ENCODE peak calls at places on chromosomes 6 and 20, in nine cellular contexts. O is GDM1; B is A549; J is GM12865; K is GM20000; M is HT-29; A is fibroblast of mammary gland; G is CD8-positive, alpha-beta memory T cell; T is ACHN. E is an unnamed sample.

GRCh38 chr6:16519265-16520242 is 241.7 kb downstream of the ATXN1 start:
- DNase-seq in A (no peak), M (peak), O (no peak), B (no peak), T (no peak), K (no peak), G (no peak), J (peak), E (peak)

GRCh38 chr20:38890497-38890818 is 35.8 kb upstream of the FAM83D start:
- DNase-seq in A (no peak), G (no peak), K (no peak), M (no peak), B (no peak), T (no peak), O (no peak), J (peak), E (no peak)

GRCh38 chr6:149080511-149080910 is 237.0 kb upstream of the TAB2 start:
- DNase-seq in K (no peak), O (no peak), T (no peak), M (no peak), J (no peak), A (peak), B (no peak), G (no peak), E (no peak)

GRCh38 chr6:41818271-41819054 is 31.0 kb downstream of the TOMM6 start:
- DNase-seq in B (no peak), G (no peak), J (no peak), T (no peak), K (no peak), M (no peak), O (no peak), A (peak), E (no peak)

GRCh38 chr20:63966172-63966943 is 3.4 kb downstream of the ZNF512B start:
- DNase-seq in K (no peak), G (no peak), A (no peak), B (no peak), M (no peak), O (no peak), T (no peak), J (no peak), E (no peak)

GRCh38 chr20:237479-237878 is 10.4 kb downstream of the DEFB129 start:
- DNase-seq in J (no peak), A (no peak), G (no peak), T (no peak), K (peak), B (no peak), M (no peak), O (peak), E (no peak)

GRCh38 chr20:19269737-19270325 is 57.4 kb downstream of the SLC24A3 start:
- DNase-seq in O (no peak), B (no peak), J (no peak), T (no peak), A (peak), G (no peak), K (no peak), M (no peak), E (no peak)

GRCh38 chr6:109411034-109411433 is 28.8 kb upstream of the CD164 start:
- DNase-seq in M (no peak), T (no peak), J (no peak), B (no peak), A (no peak), K (no peak), O (no peak), G (no peak), E (no peak)

GRCh38 chr6:169455470-169455869 is 201.8 kb upstream of the THBS2 start:
- DNase-seq in M (no peak), K (no peak), A (no peak), B (no peak), G (no peak), O (no peak), J (no peak), T (no peak), E (no peak)

GRCh38 chr20:4161447-4162251 is 146.3 kb upstream of the RNF24 start:
- DNase-seq in M (peak), K (no peak), G (no peak), B (no peak), A (no peak), O (no peak), J (no peak), T (no peak), E (no peak)

GRCh38 chr6:143123081-143123480 is 62.4 kb downstream of the AIG1 start:
- DNase-seq in A (peak), B (no peak), T (no peak), O (no peak), G (no peak), M (no peak), K (no peak), J (no peak), E (no peak)

GRCh38 chr20:10986586-10986985 is 312.8 kb upstream of the JAG1 start:
- DNase-seq in K (no peak), O (no peak), T (no peak), M (no peak), J (no peak), A (peak), B (no peak), G (no peak), E (no peak)

GRCh38 chr6:131819507-131820228 is 11.8 kb downstream of the ENPP1 start:
- DNase-seq in A (peak), K (no peak), B (no peak), G (no peak), O (no peak), M (no peak), T (no peak), J (no peak), E (no peak)

GRCh38 chr20:7124120-7124519 is 356.6 kb downstream of the BMP2 start:
- DNase-seq in J (no peak), A (no peak), K (no peak), T (no peak), M (no peak), O (no peak), G (no peak), B (no peak), E (no peak)

GRCh38 chr6:79710127-79710526 is 79.0 kb downstream of the SH3BGRL2 start:
- DNase-seq in T (no peak), K (no peak), M (no peak), G (no peak), A (no peak), B (no peak), O (no peak), J (no peak), E (no peak)